ENCODE peak calls at places on chromosomes 5 and 9, in seven cellular contexts. T, U, E, A, V, Q and F are unnamed samples.

GRCh38 chr9:13485068-13485596 is 205.6 kb upstream of the MPDZ start:
- DNase-seq in T (peak), U (no peak), E (peak), A (no peak), V (no peak), Q (no peak), F (no peak)

GRCh38 chr9:25449503-25449902 is 228.7 kb downstream of the TUSC1 start:
- DNase-seq in T (no peak), U (no peak), E (peak), A (no peak), V (no peak), Q (no peak), F (no peak)

GRCh38 chr5:86894006-86894560 is 276.3 kb downstream of the COX7C start:
- DNase-seq in T (no peak), U (no peak), E (no peak), A (no peak), V (no peak), Q (no peak), F (no peak)

GRCh38 chr5:93622240-93622885 is 39.3 kb downstream of the NR2F1 start:
- DNase-seq in T (no peak), U (peak), E (peak), A (peak), V (peak), Q (peak), F (peak)

GRCh38 chr5:149389552-149390495 is 10.7 kb upstream of the IL17B start:
- DNase-seq in T (no peak), U (no peak), E (no peak), A (no peak), V (no peak), Q (no peak), F (no peak)

GRCh38 chr9:123725389-123725788 is 204.5 kb downstream of the DENND1A start:
- DNase-seq in T (no peak), U (no peak), E (no peak), A (peak), V (no peak), Q (no peak), F (no peak)

GRCh38 chr9:2686884-2687283 is 30.4 kb upstream of the KCNV2 start:
- DNase-seq in T (no peak), U (no peak), E (no peak), A (peak), V (no peak), Q (no peak), F (peak)

GRCh38 chr9:32265037-32265436 is 119.4 kb upstream of the ACO1 start:
- DNase-seq in T (no peak), U (no peak), E (no peak), A (peak), V (no peak), Q (no peak), F (peak)

GRCh38 chr9:99299214-99300102 is 77.4 kb downstream of the SEC61B start:
- DNase-seq in T (no peak), U (no peak), E (peak), A (peak), V (no peak), Q (peak), F (peak)

GRCh38 chr5:132001647-132002561 is 9.6 kb downstream of the ACSL6 start:
- DNase-seq in T (no peak), U (no peak), E (peak), A (peak), V (no peak), Q (no peak), F (peak)

GRCh38 chr9:917730-918129 is 58.7 kb upstream of the DMRT3 start:
- DNase-seq in T (no peak), U (no peak), E (no peak), A (no peak), V (no peak), Q (no peak), F (no peak)

GRCh38 chr5:94690778-94691177 is 72.3 kb downstream of the SLF1 start:
- DNase-seq in T (no peak), U (no peak), E (no peak), A (no peak), V (no peak), Q (no peak), F (no peak)

GRCh38 chr9:4739587-4740372 is 1.2 kb downstream of the AK3 start:
- DNase-seq in T (no peak), U (no peak), E (peak), A (peak), V (peak), Q (no peak), F (no peak)

GRCh38 chr5:81936750-81937149 is 35.1 kb upstream of the ATG10 start:
- DNase-seq in T (no peak), U (no peak), E (no peak), A (no peak), V (no peak), Q (no peak), F (no peak)

GRCh38 chr9:14532716-14533115 is 160.5 kb downstream of the ZDHHC21 start:
- DNase-seq in T (no peak), U (no peak), E (peak), A (no peak), V (no peak), Q (no peak), F (no peak)

GRCh38 chr9:133160742-133161541 is 2.8 kb downstream of the GBGT1 start:
- DNase-seq in T (no peak), U (peak), E (peak), A (peak), V (no peak), Q (peak), F (peak)

GRCh38 chr9:130262061-130262745 is 3.4 kb upstream of the HMCN2 start:
- DNase-seq in T (no peak), U (no peak), E (no peak), A (peak), V (no peak), Q (no peak), F (no peak)

GRCh38 chr9:17556255-17556654 is 22.6 kb upstream of the SH3GL2 start:
- DNase-seq in T (no peak), U (no peak), E (no peak), A (no peak), V (no peak), Q (no peak), F (no peak)

GRCh38 chr9:125426926-125427325 is 165.3 kb downstream of the GAPVD1 start:
- DNase-seq in T (no peak), U (no peak), E (no peak), A (no peak), V (no peak), Q (no peak), F (no peak)

GRCh38 chr5:179343902-179344300 is 1.4 kb downstream of the ADAMTS2 start:
- DNase-seq in T (no peak), U (no peak), E (no peak), A (peak), V (no peak), Q (peak), F (peak)

GRCh38 chr9:128362774-128363173 is 8.4 kb upstream of the URM1 start:
- DNase-seq in T (no peak), U (no peak), E (no peak), A (no peak), V (no peak), Q (no peak), F (no peak)

GRCh38 chr5:39024884-39025283 is 49.3 kb downstream of the RICTOR start:
- DNase-seq in T (no peak), U (no peak), E (peak), A (no peak), V (no peak), Q (no peak), F (no peak)

GRCh38 chr9:119941081-119941480 is 571.8 kb upstream of the BRINP1 start:
- DNase-seq in T (no peak), U (no peak), E (no peak), A (no peak), V (no peak), Q (no peak), F (no peak)

GRCh38 chr9:15606667-15607472 is 54.0 kb downstream of the CCDC171 start:
- DNase-seq in T (peak), U (peak), E (peak), A (no peak), V (peak), Q (peak), F (peak)

GRCh38 chr9:88583901-88584596 is 49.1 kb downstream of the NXNL2 start:
- DNase-seq in T (no peak), U (no peak), E (peak), A (no peak), V (no peak), Q (no peak), F (no peak)

GRCh38 chr5:68277427-68277826 is 61.9 kb downstream of the PIK3R1 start:
- DNase-seq in T (no peak), U (no peak), E (peak), A (no peak), V (no peak), Q (no peak), F (no peak)

GRCh38 chr5:77211013-77211690 is 672 bp downstream of the PDE8B start:
- DNase-seq in T (peak), U (no peak), E (no peak), A (peak), V (no peak), Q (no peak), F (peak)

GRCh38 chr5:146947181-146947941 is 68.8 kb upstream of the PPP2R2B start:
- DNase-seq in T (no peak), U (no peak), E (peak), A (peak), V (no peak), Q (peak), F (peak)

GRCh38 chr9:127500399-127500798 is 49.1 kb downstream of the LRSAM1 start:
- DNase-seq in T (no peak), U (no peak), E (no peak), A (no peak), V (no peak), Q (no peak), F (no peak)

GRCh38 chr9:132946624-132947295 is 2.3 kb upstream of the TSC1 start:
- DNase-seq in T (no peak), U (no peak), E (no peak), A (peak), V (no peak), Q (peak), F (peak)